ENCODE peak calls at places on chromosomes 16 and 17, in four cellular contexts. E is aorta; S is CD8-positive, alpha-beta memory T cell; V is WERI-Rb-1. Q is an unnamed sample.

GRCh38 chr16:70267516-70267915 is 15.8 kb upstream of the EXOSC6 start:
- DNase-seq in E (peak), S (peak), V (peak), Q (no peak)

GRCh38 chr17:56595831-56596740 is 2.6 kb downstream of the NOG start:
- DNase-seq in E (no peak), S (no peak), V (no peak), Q (peak)

GRCh38 chr17:26792486-26792885 is 501.4 kb upstream of the WSB1 start:
- DNase-seq in E (no peak), S (no peak), V (no peak), Q (no peak)

GRCh38 chr16:75058815-75059214 is 57.8 kb downstream of the LDHD start:
- DNase-seq in E (no peak), S (no peak), V (no peak), Q (no peak)

GRCh38 chr17:41620583-41621434 is 3.6 kb downstream of the KRT17 start:
- DNase-seq in E (peak), S (peak), V (no peak), Q (no peak)

GRCh38 chr16:71479420-71479819 is 9.7 kb downstream of the ZNF19 start:
- DNase-seq in E (no peak), S (no peak), V (peak), Q (no peak)

GRCh38 chr17:48127371-48128051 is 19.9 kb downstream of the SNX11 start:
- DNase-seq in E (no peak), S (no peak), V (peak), Q (no peak)

GRCh38 chr17:78925662-78926555 is 722 bp upstream of the TIMP2 start:
- DNase-seq in E (peak), S (no peak), V (no peak), Q (no peak)

GRCh38 chr17:68709995-68710780 is 109.0 kb upstream of the FAM20A start:
- DNase-seq in E (no peak), S (no peak), V (no peak), Q (no peak)

GRCh38 chr16:28213396-28213795 is 1.6 kb upstream of the XPO6 start:
- DNase-seq in E (no peak), S (no peak), V (no peak), Q (no peak)

GRCh38 chr17:65931246-65932149 is 260.4 kb downstream of the CEP112 start:
- DNase-seq in E (no peak), S (no peak), V (no peak), Q (no peak)

GRCh38 chr16:8600144-8600856 is 10.0 kb upstream of the TMEM114 start:
- DNase-seq in E (no peak), S (no peak), V (no peak), Q (no peak)

GRCh38 chr17:53227101-53227500 is 595.6 kb upstream of the KIF2B start:
- DNase-seq in E (no peak), S (no peak), V (no peak), Q (no peak)

GRCh38 chr17:31582151-31582907 is 190.9 kb downstream of the RAB11FIP4 start:
- DNase-seq in E (peak), S (no peak), V (no peak), Q (no peak)

GRCh38 chr17:45320931-45321461 is 4.2 kb upstream of the MAP3K14 start:
- DNase-seq in E (no peak), S (no peak), V (no peak), Q (no peak)

GRCh38 chr16:47033176-47033575 is 59.7 kb upstream of the DNAJA2 start:
- DNase-seq in E (no peak), S (no peak), V (peak), Q (no peak)

GRCh38 chr16:50273888-50274770 is 7.8 kb downstream of the ADCY7 start:
- DNase-seq in E (peak), S (peak), V (no peak), Q (peak)
- H3K27ac ChIP-seq in E (no peak), S (peak), V (no peak), Q (peak)

GRCh38 chr16:65062736-65063583 is 58.9 kb downstream of the CDH11 start:
- DNase-seq in E (no peak), S (no peak), V (no peak), Q (no peak)
- H3K27ac ChIP-seq in E (no peak), S (no peak), V (no peak), Q (no peak)

DNA sequence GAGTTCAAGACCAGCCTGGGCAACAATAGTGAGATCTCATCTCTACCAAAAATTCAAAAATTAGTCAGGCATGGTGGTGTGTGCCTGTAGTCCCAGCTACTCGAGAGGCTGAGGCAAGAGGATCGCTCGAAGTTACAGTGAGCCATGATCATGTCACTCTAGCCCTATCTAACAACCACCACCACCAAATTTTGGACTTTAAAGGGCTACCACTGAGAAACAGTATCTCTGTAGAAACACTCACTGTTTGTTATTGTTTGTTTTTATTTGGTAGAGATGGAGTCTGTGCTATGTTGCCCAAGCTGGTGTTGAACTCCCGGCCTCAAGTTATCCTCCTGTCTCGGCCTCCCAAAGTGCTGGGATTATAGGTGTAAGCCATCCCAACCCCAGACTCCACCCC is 1.3 kb upstream of the UBALD2 start:
- DNase-seq in E (no peak), S (no peak), V (no peak), Q (no peak)
- H3K27ac ChIP-seq in E (no peak), S (peak), V (no peak), Q (peak)

GRCh38 chr16:87459027-87459426 is 33.8 kb downstream of the ZCCHC14 start:
- DNase-seq in E (no peak), S (no peak), V (no peak), Q (no peak)

GRCh38 chr16:87460936-87461335 is 31.9 kb downstream of the ZCCHC14 start:
- DNase-seq in E (no peak), S (no peak), V (no peak), Q (no peak)

GRCh38 chr16:87463722-87464690 is 28.8 kb downstream of the ZCCHC14 start:
- DNase-seq in E (peak), S (no peak), V (no peak), Q (peak)

GRCh38 chr16:87459833-87460232 is 33.0 kb downstream of the ZCCHC14 start:
- DNase-seq in E (no peak), S (no peak), V (no peak), Q (no peak)

GRCh38 chr16:87461466-87461975 is 31.3 kb downstream of the ZCCHC14 start:
- DNase-seq in E (peak), S (no peak), V (peak), Q (no peak)
- H3K27ac ChIP-seq in E (no peak), S (no peak), V (no peak), Q (no peak)

GRCh38 chr17:64470676-64471075 is 21.8 kb downstream of the MILR1 start:
- DNase-seq in E (no peak), S (no peak), V (no peak), Q (no peak)

GRCh38 chr17:64471440-64471839 is 22.5 kb downstream of the MILR1 start:
- DNase-seq in E (no peak), S (no peak), V (no peak), Q (no peak)

GRCh38 chr17:64461788-64462187 is 12.9 kb downstream of the MILR1 start:
- DNase-seq in E (no peak), S (no peak), V (no peak), Q (no peak)

GRCh38 chr17:64460955-64461354 is 12.0 kb downstream of the MILR1 start:
- DNase-seq in E (no peak), S (no peak), V (no peak), Q (no peak)

GRCh38 chr17:64466019-64466735 is 17.3 kb downstream of the MILR1 start:
- DNase-seq in E (no peak), S (no peak), V (no peak), Q (no peak)
- H3K27ac ChIP-seq in E (no peak), S (no peak), V (no peak), Q (no peak)

GRCh38 chr17:9241774-9242496 is 220.6 kb downstream of the NTN1 start:
- DNase-seq in E (peak), S (no peak), V (no peak), Q (no peak)
- H3K27ac ChIP-seq in E (peak), S (no peak), V (no peak), Q (no peak)

GRCh38 chr16:49651980-49652379 is 203.9 kb downstream of the ZNF423 start:
- DNase-seq in E (peak), S (no peak), V (no peak), Q (no peak)
- H3K27ac ChIP-seq in E (no peak), S (no peak), V (no peak), Q (no peak)

DNA sequence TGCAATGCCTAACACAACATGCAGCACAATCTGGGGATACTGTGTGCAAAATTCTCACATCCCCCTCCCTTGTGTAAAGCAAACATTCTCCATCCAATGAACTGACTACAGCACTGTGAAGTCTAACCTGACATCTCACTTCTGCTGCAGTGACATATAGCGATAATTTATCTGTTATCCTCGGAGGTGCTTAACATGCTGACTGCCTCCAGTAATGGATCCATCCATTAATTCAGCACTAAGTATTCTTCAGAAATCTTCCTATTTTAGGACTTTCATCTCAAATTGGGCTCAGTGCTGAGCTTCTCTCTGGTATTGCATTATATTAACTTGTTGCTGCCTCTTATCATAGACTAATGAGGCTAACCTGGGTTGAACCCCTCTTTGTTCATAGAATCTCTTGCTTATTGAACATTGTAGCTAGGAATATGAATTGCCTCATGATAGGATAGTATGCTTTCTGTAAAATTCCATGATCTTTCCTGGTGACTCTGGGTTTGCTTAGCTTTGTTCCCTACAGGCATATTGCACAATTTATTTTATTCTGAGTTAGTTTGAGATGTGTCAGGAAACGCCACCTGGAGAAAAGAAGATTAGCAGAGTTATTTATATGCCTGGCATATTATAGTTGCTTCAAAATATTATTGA is 187.9 kb downstream of the CNTNAP4 start:
- DNase-seq in E (no peak), S (no peak), V (no peak), Q (no peak)
- H3K27ac ChIP-seq in E (no peak), S (no peak), V (no peak), Q (no peak)

GRCh38 chr17:57895382-57896060 is 45.7 kb upstream of the MRPS23 start:
- DNase-seq in E (no peak), S (no peak), V (no peak), Q (no peak)
- H3K27ac ChIP-seq in E (peak), S (no peak), V (no peak), Q (no peak)

DNA sequence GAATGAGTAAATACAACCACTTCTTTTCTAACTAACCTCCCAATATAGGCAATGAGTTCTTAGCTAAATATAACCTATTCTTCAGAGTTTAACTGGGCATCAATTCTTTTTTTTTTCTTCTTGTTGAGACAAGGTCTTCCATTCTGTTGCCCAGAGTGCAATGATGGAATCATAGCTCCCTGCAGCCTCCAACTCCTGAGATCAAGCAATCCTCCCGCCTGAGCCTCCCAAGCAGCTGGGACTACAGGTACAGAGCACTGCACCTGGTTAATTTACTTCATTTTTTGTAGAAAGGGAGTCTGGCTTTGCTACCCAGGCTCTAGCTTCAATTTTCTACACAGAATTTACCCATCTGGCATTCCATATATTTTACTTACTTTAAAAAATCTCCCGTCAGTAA is 1.1 kb downstream of the METTL16 start:
- DNase-seq in E (no peak), S (no peak), V (no peak), Q (no peak)
- H3K27ac ChIP-seq in E (peak), S (peak), V (peak), Q (peak)

Q was measured in CD8-positive, alpha-beta T cell.